ENCODE peak calls at places on chromosomes 7 and 10, in four cellular contexts. I, F, W and R are unnamed samples.

GRCh38 chr10:49138361-49138891 is 4.6 kb upstream of the FAM170B start:
- DNase-seq in W (no peak), I (no peak), F (no peak), R (no peak)

GRCh38 chr10:89652971-89653370 is 7.9 kb upstream of the PANK1 start:
- DNase-seq in I (no peak), W (no peak), F (no peak), R (no peak)

GRCh38 chr10:7233259-7233991 is 177.4 kb downstream of the SFMBT2 start:
- DNase-seq in W (peak), I (no peak), F (no peak), R (no peak)

GRCh38 chr10:59991661-59992060 is 85.3 kb upstream of the CCDC6 start:
- DNase-seq in I (peak), F (peak), W (no peak), R (no peak)

GRCh38 chr10:76178561-76179292 is 747.3 kb downstream of the LRMDA start:
- DNase-seq in F (no peak), I (no peak), W (no peak), R (no peak)

GRCh38 chr10:42149027-42149700 is 489.2 kb downstream of the ZNF33B start:
- DNase-seq in F (no peak), W (peak), I (no peak), R (peak)

GRCh38 chr7:98974906-98975816 is 96.8 kb downstream of the TRRAP start:
- DNase-seq in F (no peak), W (no peak), I (peak), R (no peak)

GRCh38 chr10:74947781-74948401 is 121.5 kb downstream of the KAT6B start:
- DNase-seq in F (no peak), I (no peak), W (no peak), R (no peak)

GRCh38 chr7:100604976-100605911 is 3.1 kb downstream of the PCOLCE start:
- DNase-seq in I (no peak), F (no peak), W (peak), R (peak)

GRCh38 chr10:100153239-100153840 is 32.5 kb downstream of the ERLIN1 start:
- DNase-seq in W (no peak), F (no peak), I (no peak), R (no peak)

GRCh38 chr7:13778967-13779366 is 210.5 kb downstream of the ETV1 start:
- DNase-seq in W (peak), F (peak), I (no peak), R (no peak)

GRCh38 chr10:69500864-69501468 is 49.7 kb downstream of the TSPAN15 start:
- DNase-seq in W (peak), F (no peak), I (no peak), R (no peak)

GRCh38 chr10:29619273-29619672 is 15.5 kb downstream of the SVIL start:
- DNase-seq in I (no peak), W (no peak), F (no peak), R (no peak)